ENCODE peak calls at places on chromosome 15, in four cellular contexts. Q is HT1080, J is NCI-H1417, S is nucleus accumbens. G is an unnamed sample.

GRCh38 chr15:98954411-98954810 is 53.2 kb downstream of the PGPEP1L start:
- DNase-seq in Q (no peak), J (no peak), S (no peak), G (no peak)

GRCh38 chr15:100501095-100501494 is 27.7 kb downstream of the CERS3 start:
- DNase-seq in Q (no peak), J (no peak), S (no peak), G (no peak)

GRCh38 chr15:69783211-69783610 is 314.5 kb downstream of the TLE3 start:
- DNase-seq in Q (no peak), J (peak; percentile 24), S (no peak), G (peak; percentile 40)

GRCh38 chr15:85496551-85497545 is 116.4 kb downstream of the AKAP13 start:
- DNase-seq in Q (no peak), J (peak; percentile 40), S (no peak), G (peak; percentile 65)

GRCh38 chr15:64981812-64982431 is 7.8 kb downstream of the SPG21 start:
- DNase-seq in Q (no peak), J (no peak), S (no peak), G (no peak)

GRCh38 chr15:31472636-31473383 is 146.2 kb downstream of the KLF13 start:
- DNase-seq in Q (peak; percentile 23), J (no peak), S (no peak), G (no peak)

GRCh38 chr15:63066302-63066701 is 23.8 kb downstream of the TPM1 start:
- DNase-seq in Q (no peak), J (no peak), S (no peak), G (no peak)

GRCh38 chr15:51749307-51749706 is 2.1 kb upstream of the TMOD2 start:
- DNase-seq in Q (no peak), J (no peak), S (no peak), G (no peak)

GRCh38 chr15:69410290-69410874 is 3.8 kb upstream of the KIF23 start:
- DNase-seq in Q (peak; percentile 68), J (no peak), S (no peak), G (peak; percentile 80)

GRCh38 chr15:34085746-34086145 is 15.9 kb downstream of the EMC7 start:
- DNase-seq in Q (peak; percentile 33), J (no peak), S (no peak), G (no peak)

GRCh38 chr15:64213646-64214045 is 50.8 kb upstream of the PPIB start:
- DNase-seq in Q (peak; percentile 31), J (no peak), S (no peak), G (no peak)

GRCh38 chr15:62063851-62064635 is 2.7 kb upstream of the C2CD4A start:
- DNase-seq in Q (no peak), J (no peak), S (no peak), G (no peak)